ENCODE peak calls at places on chromosomes 12 and 14, in eight cellular contexts. X is anterior cingulate cortex; O is endothelial cell; R is activated T-helper 2 cell treated with anti-CD3 and anti-CD28 coated beads, Interferon-gamma antibody, Interleukin-2, Interleukin-4, amounts not matched to agents 10 μg/mL and 5 μg/mL and 100 μg/mL, durations not matched to agents 14 hours and 24 hours and 36 hours; F is fibroblast of lung; A is fibroblast of gingiva; K is non-pigmented ciliary epithelial cell; E is activated T-helper 1 cell treated with anti-CD3 and anti-CD28 coated beads, Interleukin-12 subunit alpha, Interleukin-12 subunit beta, Interleukin-2, Interleukin-4 antibody, amounts not matched to agents 30 ng/mL and 10 ng/mL and 1 ng/mL, durations not matched to agents 14 hours and 24 hours and 36 hours. C is an unnamed sample.

GRCh38 chr14:101084436-101084826 is 180.9 kb upstream of the RTL1 start:
- DNase-seq in R (no peak), O (no peak), E (no peak), X (no peak), A (no peak), F (no peak), K (no peak), C (no peak)

GRCh38 chr12:19203539-19204506 is 74.3 kb downstream of the PLEKHA5 start:
- DNase-seq in X (no peak), F (no peak), E (no peak), K (no peak), R (no peak), A (no peak), O (no peak), C (no peak)

GRCh38 chr14:55188686-55189295 is 2.6 kb downstream of the DLGAP5 start:
- DNase-seq in A (peak), K (no peak), F (no peak), O (no peak), R (no peak), E (no peak), X (no peak), C (no peak)

GRCh38 chr12:42648061-42648460 is 58.5 kb upstream of the PRICKLE1 start:
- DNase-seq in X (no peak), K (no peak), A (no peak), O (no peak), R (no peak), E (no peak), F (no peak), C (no peak)

GRCh38 chr14:58280954-58281787 is 17.2 kb upstream of the ARID4A start:
- DNase-seq in O (no peak), F (peak), A (peak), K (peak), R (peak), E (peak), X (peak), C (no peak)

GRCh38 chr14:77022219-77022852 is 6.2 kb downstream of the IRF2BPL start:
- DNase-seq in F (no peak), E (no peak), R (no peak), A (no peak), O (no peak), X (no peak), K (no peak), C (no peak)

GRCh38 chr12:100671396-100672074 is 98.1 kb downstream of the GAS2L3 start:
- DNase-seq in O (no peak), E (no peak), R (no peak), F (no peak), X (no peak), K (no peak), A (no peak), C (no peak)

GRCh38 chr12:22467190-22467589 is 77.2 kb downstream of the C2CD5 start:
- DNase-seq in X (no peak), A (peak), R (no peak), K (no peak), O (no peak), F (peak), E (no peak), C (no peak)

GRCh38 chr12:113242018-113242418 is 20.8 kb downstream of the TPCN1 start:
- DNase-seq in A (no peak), F (no peak), X (no peak), E (no peak), K (no peak), O (no peak), R (no peak), C (no peak)

GRCh38 chr12:48978291-48978740 is at the start of gene WNT1:
- DNase-seq in X (no peak), A (no peak), O (no peak), E (no peak), R (no peak), K (no peak), F (no peak), C (peak)

GRCh38 chr12:117853600-117853999 is 115.2 kb downstream of the KSR2 start:
- DNase-seq in O (no peak), R (no peak), E (no peak), K (no peak), X (no peak), F (no peak), A (no peak), C (no peak)

GRCh38 chr12:114623737-114624136 is 60.2 kb downstream of the TBX3 start:
- DNase-seq in F (no peak), E (no peak), X (no peak), K (no peak), R (no peak), O (no peak), A (no peak), C (no peak)

GRCh38 chr14:104820669-104821228 is 19.8 kb downstream of the ZBTB42 start:
- DNase-seq in A (peak), K (no peak), O (peak), R (no peak), E (no peak), F (peak), X (peak), C (no peak)

GRCh38 chr12:89351489-89352241 is 636 bp downstream of the DUSP6 start:
- DNase-seq in A (peak), E (peak), R (no peak), K (no peak), O (peak), F (peak), X (no peak), C (peak)

C was measured in T-cell.